ENCODE peak calls at places on chromosomes 1 and 21, in ten cellular contexts. I is NCI-H1417; T is activated naive CD4-positive, alpha-beta T cell treated with anti-CD3 and anti-CD28 coated beads for 36 hours; R is activated CD8-positive, alpha-beta memory T cell treated with anti-CD3 and anti-CD28 coated beads for 1 hour; K is KBM-7; V is fibroblast of villous mesenchyme; M is stimulated activated naive CD8-positive, alpha-beta T cell treated with anti-CD3 and anti-CD28 coated beads, Interleukin-15, amount 100 ng/mL, for 72 hours; D is RWPE1; Z is stimulated activated CD8-positive, alpha-beta memory T cell treated with anti-CD3 and anti-CD28 coated beads, Interleukin-4, amount 100 ng/mL, for 1 hour; X is BE2C. Y is an unnamed sample.
A peak's percentile ranks its signal among the peaks of the same experiment; 100 is the strongest.

GRCh38 chr21:42195378-42196031 is 23.4 kb upstream of the ABCG1 start:
- DNase-seq in D (no peak), V (peak; percentile 74), K (peak; percentile 63), Z (no peak), X (no peak), I (no peak), M (no peak), R (no peak), T (no peak), Y (peak; percentile 26)

GRCh38 chr1:248699099-248699498 is 3.5 kb downstream of the OR14I1 start:
- DNase-seq in X (no peak), T (no peak), D (no peak), V (no peak), K (no peak), I (no peak), Z (no peak), M (no peak), R (no peak), Y (no peak)

GRCh38 chr1:208207388-208208131 is 36.6 kb downstream of the PLXNA2 start:
- DNase-seq in X (no peak), I (peak; percentile 34), M (no peak), K (no peak), R (no peak), T (no peak), Z (no peak), V (peak; percentile 90), D (peak; percentile 91), Y (no peak)

GRCh38 chr1:48003741-48004503 is 6.7 kb upstream of the TRABD2B start:
- DNase-seq in K (no peak), V (peak; percentile 24), Z (no peak), T (no peak), D (no peak), X (peak; percentile 33), R (no peak), I (peak; percentile 92), M (no peak), Y (no peak)

GRCh38 chr1:15406911-15407559 is 2.7 kb upstream of the EFHD2 start:
- DNase-seq in Z (no peak), I (no peak), V (peak; percentile 32), R (no peak), X (no peak), T (no peak), M (no peak), D (no peak), K (no peak), Y (no peak)

GRCh38 chr1:205974712-205975111 is 28.5 kb downstream of the RAB7B start:
- DNase-seq in I (no peak), D (no peak), M (no peak), R (no peak), T (peak; percentile 1), Z (no peak), K (no peak), V (no peak), X (no peak), Y (no peak)

GRCh38 chr21:42474982-42475381 is 21.0 kb downstream of the RSPH1 start:
- DNase-seq in I (no peak), V (no peak), M (no peak), X (no peak), K (no peak), D (peak; percentile 23), R (no peak), Z (no peak), T (no peak), Y (no peak)

GRCh38 chr1:9111957-9112356 is 16.9 kb downstream of the GPR157 start:
- DNase-seq in X (no peak), R (no peak), V (no peak), I (no peak), K (no peak), Z (no peak), T (peak; percentile 17), M (no peak), D (no peak), Y (no peak)

GRCh38 chr1:207050768-207051614 is at the start of gene YOD1:
- DNase-seq in V (peak; percentile 90), D (peak; percentile 86), T (peak; percentile 97), R (peak; percentile 80), M (peak; percentile 90), X (peak; percentile 94), Z (peak; percentile 76), K (no peak), I (peak; percentile 95), Y (peak; percentile 95)

GRCh38 chr1:91925644-91926330 is 23.4 kb upstream of the BRDT start:
- DNase-seq in M (no peak), R (no peak), D (no peak), V (no peak), X (no peak), T (no peak), K (no peak), I (no peak), Z (no peak), Y (no peak)

GRCh38 chr1:197441990-197442389 is 173.9 kb downstream of the CRB1 start:
- DNase-seq in Z (no peak), M (no peak), R (no peak), K (no peak), I (no peak), T (no peak), X (no peak), V (peak; percentile 24), D (no peak), Y (no peak)

GRCh38 chr1:98196012-98196411 is 275.2 kb upstream of the DPYD start:
- DNase-seq in M (no peak), R (no peak), Z (no peak), V (no peak), D (no peak), K (no peak), T (no peak), X (no peak), I (no peak), Y (no peak)

GRCh38 chr1:109782514-109782913 is 18.8 kb upstream of the EPS8L3 start:
- DNase-seq in M (no peak), K (no peak), Z (no peak), X (no peak), T (no peak), D (no peak), V (peak; percentile 91), I (peak; percentile 14), R (no peak), Y (no peak)

GRCh38 chr1:77354536-77354935 is 72.7 kb downstream of the AK5 start:
- DNase-seq in R (no peak), X (no peak), Z (no peak), V (no peak), T (no peak), K (no peak), I (no peak), M (no peak), D (no peak), Y (no peak)

GRCh38 chr1:75985827-75986226 is 53.6 kb upstream of the ASB17 start:
- DNase-seq in Z (no peak), V (peak; percentile 6), D (peak; percentile 33), X (no peak), R (no peak), T (no peak), K (no peak), M (no peak), I (no peak), Y (no peak)

GRCh38 chr1:94579876-94580294 is 38.3 kb upstream of the F3 start:
- DNase-seq in Z (no peak), M (no peak), I (no peak), R (no peak), T (no peak), X (no peak), V (peak; percentile 97), D (peak; percentile 90), K (no peak), Y (no peak)

GRCh38 chr1:68723791-68724190 is 226.9 kb upstream of the DEPDC1 start:
- DNase-seq in T (no peak), D (no peak), I (no peak), Z (no peak), K (no peak), V (no peak), M (no peak), R (no peak), X (no peak), Y (no peak)

GRCh38 chr1:184386271-184387068 is at the start of gene C1orf21:
- DNase-seq in Z (peak; percentile 47), D (peak; percentile 87), V (peak; percentile 92), K (peak; percentile 89), M (peak; percentile 69), X (peak; percentile 96), I (peak; percentile 96), T (peak; percentile 80), R (peak; percentile 47), Y (no peak)

GRCh38 chr1:6121651-6122370 is 58.3 kb downstream of the CHD5 start:
- DNase-seq in D (no peak), Z (no peak), T (no peak), I (no peak), R (no peak), M (no peak), K (no peak), X (no peak), V (no peak), Y (no peak)

GRCh38 chr1:205950826-205951549 is 7.7 kb upstream of the SLC26A9 start:
- DNase-seq in V (no peak), M (no peak), I (no peak), R (no peak), Z (no peak), T (no peak), K (no peak), D (no peak), X (no peak), Y (no peak)

GRCh38 chr21:44304041-44304738 is 4.3 kb downstream of the PFKL start:
- DNase-seq in I (no peak), T (no peak), K (no peak), R (no peak), M (no peak), Z (no peak), X (no peak), V (no peak), D (no peak), Y (no peak)

GRCh38 chr1:29563092-29563491 is 326.8 kb downstream of the PTPRU start:
- DNase-seq in D (no peak), R (no peak), K (no peak), M (no peak), V (peak; percentile 2), Z (no peak), T (no peak), X (no peak), I (no peak), Y (peak; percentile 11)

GRCh38 chr1:184166495-184166894 is 115.0 kb downstream of the TSEN15 start:
- DNase-seq in K (no peak), Z (no peak), X (no peak), M (no peak), V (no peak), T (no peak), R (no peak), D (no peak), I (no peak), Y (no peak)

GRCh38 chr1:24557220-24557619 is 1.3 kb downstream of the NCMAP start:
- DNase-seq in D (no peak), T (no peak), X (no peak), K (no peak), R (no peak), M (no peak), I (no peak), Z (no peak), V (no peak), Y (no peak)

GRCh38 chr1:82503805-82504204 is 703.1 kb downstream of the ADGRL2 start:
- DNase-seq in I (no peak), K (no peak), D (peak; percentile 41), X (no peak), R (no peak), M (no peak), Z (no peak), T (no peak), V (no peak), Y (no peak)

Y was measured in OCI-LY7.